ENCODE peak calls at places on chromosomes 4 and X, in five cellular contexts. O is stimulated activated naive CD4-positive, alpha-beta T cell treated with Interleukin-2 at 50 U/mL for 16 hours; R is HS-5; G is activated CD8-positive, alpha-beta memory T cell treated with anti-CD3 and anti-CD28 coated beads for 4 hours; V is NCI-H510A treated with DMSO at 0.1 percent for 48 hours. Y is an unnamed sample.

GRCh38 chr4:3262208-3263052 is 13.5 kb downstream of the MSANTD1 start:
- DNase-seq in V (no peak), G (no peak), R (no peak), O (no peak), Y (no peak)

GRCh38 chrX:106263817-106264216 is 95.7 kb downstream of the PWWP3B start:
- DNase-seq in O (no peak), V (no peak), R (no peak), G (no peak), Y (no peak)

GRCh38 chr4:123699823-123700822 is 303.5 kb downstream of the SPRY1 start:
- DNase-seq in R (peak; percentile 65), V (no peak), G (no peak), O (no peak), Y (no peak)

GRCh38 chrX:3181846-3182245 is 140.6 kb downstream of the ARSF start:
- DNase-seq in O (no peak), V (no peak), R (no peak), G (no peak), Y (no peak)

GRCh38 chrX:45769919-45770582 is 569.4 kb upstream of the DIPK2B start:
- DNase-seq in R (no peak), V (no peak), G (no peak), O (peak; percentile 52), Y (peak; percentile 31)

GRCh38 chr4:19983072-19983471 is 268.6 kb upstream of the SLIT2 start:
- DNase-seq in V (no peak), O (no peak), G (no peak), R (peak; percentile 97), Y (no peak)

GRCh38 chrX:133570549-133570948 is 155.3 kb upstream of the GPC4 start:
- DNase-seq in R (peak; percentile 23), V (no peak), O (no peak), G (no peak), Y (no peak)

GRCh38 chrX:39477438-39478120 is 620.2 kb downstream of the BCOR start:
- DNase-seq in O (no peak), G (no peak), V (peak; percentile 16), R (no peak), Y (no peak)

GRCh38 chrX:17860811-17861495 is at the start of gene RAI2:
- DNase-seq in V (peak; percentile 16), R (no peak), G (no peak), O (no peak), Y (no peak)

Y was measured in effector memory CD4-positive, alpha-beta T cell.